ENCODE peak calls at places on chromosome 5, in ten cellular contexts. One of them, this sample, is unnamed.

GRCh38 chr5:151694035-151694485 is 7.3 kb upstream of the SPARC start:
- DNase-seq in HFFc6: no peak
- DNase-seq in WTC11: no peak
- DNase-seq in natural killer cell: no peak
- DNase-seq in AG04450: no peak
- DNase-seq in astrocyte: no peak
- DNase-seq in A549: no peak
- DNase-seq in mucosa of descending colon: no peak
- DNase-seq in type B pancreatic cell: no peak
- DNase-seq in suprapubic skin: no peak
- DNase-seq in this sample: no peak

GRCh38 chr5:67004730-67005350 is 191.8 kb downstream of the CD180 start:
- DNase-seq in natural killer cell: no peak
- DNase-seq in AG04450: no peak
- DNase-seq in HFFc6: no peak
- DNase-seq in astrocyte: no peak
- DNase-seq in A549: no peak
- DNase-seq in suprapubic skin: no peak
- DNase-seq in type B pancreatic cell: no peak
- DNase-seq in WTC11: no peak
- DNase-seq in mucosa of descending colon: no peak
- DNase-seq in this sample: no peak

GRCh38 chr5:14440598-14441401 is 140.8 kb upstream of the OTULINL start:
- DNase-seq in astrocyte: peak
- DNase-seq in HFFc6: peak
- DNase-seq in natural killer cell: no peak
- DNase-seq in mucosa of descending colon: no peak
- DNase-seq in suprapubic skin: no peak
- DNase-seq in AG04450: peak
- DNase-seq in WTC11: no peak
- DNase-seq in type B pancreatic cell: no peak
- DNase-seq in A549: no peak
- DNase-seq in this sample: peak

GRCh38 chr5:997001-997474 is 11.6 kb upstream of the NKD2 start:
- DNase-seq in mucosa of descending colon: peak
- DNase-seq in natural killer cell: no peak
- DNase-seq in type B pancreatic cell: peak
- DNase-seq in AG04450: no peak
- DNase-seq in A549: peak
- DNase-seq in HFFc6: no peak
- DNase-seq in astrocyte: no peak
- DNase-seq in suprapubic skin: peak
- DNase-seq in WTC11: peak
- DNase-seq in this sample: no peak

GRCh38 chr5:129858126-129858675 is 46.1 kb upstream of the CHSY3 start:
- DNase-seq in natural killer cell: no peak
- DNase-seq in A549: no peak
- DNase-seq in suprapubic skin: no peak
- DNase-seq in AG04450: no peak
- DNase-seq in mucosa of descending colon: no peak
- DNase-seq in HFFc6: no peak
- DNase-seq in astrocyte: no peak
- DNase-seq in WTC11: no peak
- DNase-seq in type B pancreatic cell: no peak
- DNase-seq in this sample: no peak

GRCh38 chr5:68288756-68289134 is 73.2 kb downstream of the PIK3R1 start:
- DNase-seq in AG04450: no peak
- DNase-seq in A549: no peak
- DNase-seq in astrocyte: peak
- DNase-seq in WTC11: peak
- DNase-seq in natural killer cell: no peak
- DNase-seq in HFFc6: no peak
- DNase-seq in mucosa of descending colon: peak
- DNase-seq in type B pancreatic cell: no peak
- DNase-seq in suprapubic skin: no peak
- DNase-seq in this sample: no peak

GRCh38 chr5:149464796-149465489 is 85.9 kb upstream of the IL17B start:
- DNase-seq in A549: no peak
- DNase-seq in type B pancreatic cell: no peak
- DNase-seq in mucosa of descending colon: peak
- DNase-seq in AG04450: no peak
- DNase-seq in suprapubic skin: no peak
- DNase-seq in HFFc6: peak
- DNase-seq in natural killer cell: no peak
- DNase-seq in astrocyte: peak
- DNase-seq in WTC11: no peak
- DNase-seq in this sample: no peak

GRCh38 chr5:132315529-132316067 is 21.4 kb downstream of the SLC22A4 start:
- DNase-seq in natural killer cell: no peak
- DNase-seq in AG04450: no peak
- DNase-seq in mucosa of descending colon: no peak
- DNase-seq in astrocyte: no peak
- DNase-seq in A549: no peak
- DNase-seq in suprapubic skin: no peak
- DNase-seq in HFFc6: no peak
- DNase-seq in type B pancreatic cell: no peak
- DNase-seq in WTC11: no peak
- DNase-seq in this sample: no peak

GRCh38 chr5:305459-305858 is 16.1 kb upstream of the AHRR start:
- DNase-seq in A549: no peak
- DNase-seq in astrocyte: no peak
- DNase-seq in type B pancreatic cell: no peak
- DNase-seq in mucosa of descending colon: no peak
- DNase-seq in WTC11: no peak
- DNase-seq in AG04450: no peak
- DNase-seq in suprapubic skin: peak
- DNase-seq in HFFc6: no peak
- DNase-seq in natural killer cell: no peak
- DNase-seq in this sample: no peak

GRCh38 chr5:171980729-171981128 is 25.7 kb downstream of the FBXW11 start:
- DNase-seq in WTC11: no peak
- DNase-seq in type B pancreatic cell: no peak
- DNase-seq in A549: no peak
- DNase-seq in suprapubic skin: no peak
- DNase-seq in HFFc6: no peak
- DNase-seq in mucosa of descending colon: no peak
- DNase-seq in AG04450: no peak
- DNase-seq in astrocyte: no peak
- DNase-seq in natural killer cell: no peak
- DNase-seq in this sample: no peak

GRCh38 chr5:163473613-163474243 is 13.3 kb downstream of the HMMR start:
- DNase-seq in suprapubic skin: no peak
- DNase-seq in A549: peak
- DNase-seq in AG04450: no peak
- DNase-seq in astrocyte: peak
- DNase-seq in natural killer cell: no peak
- DNase-seq in WTC11: no peak
- DNase-seq in type B pancreatic cell: no peak
- DNase-seq in mucosa of descending colon: no peak
- DNase-seq in HFFc6: no peak
- DNase-seq in this sample: no peak

GRCh38 chr5:80318212-80318611 is 1.6 kb upstream of the SPZ1 start:
- DNase-seq in AG04450: no peak
- DNase-seq in WTC11: no peak
- DNase-seq in suprapubic skin: no peak
- DNase-seq in mucosa of descending colon: no peak
- DNase-seq in HFFc6: peak
- DNase-seq in A549: no peak
- DNase-seq in type B pancreatic cell: no peak
- DNase-seq in astrocyte: peak
- DNase-seq in natural killer cell: no peak
- DNase-seq in this sample: no peak

GRCh38 chr5:173451651-173452050 is 123.4 kb upstream of the STC2 start:
- DNase-seq in AG04450: no peak
- DNase-seq in mucosa of descending colon: no peak
- DNase-seq in astrocyte: no peak
- DNase-seq in HFFc6: no peak
- DNase-seq in A549: no peak
- DNase-seq in suprapubic skin: no peak
- DNase-seq in WTC11: no peak
- DNase-seq in type B pancreatic cell: no peak
- DNase-seq in natural killer cell: no peak
- DNase-seq in this sample: no peak

GRCh38 chr5:149174847-149175234 is 33.5 kb downstream of the ABLIM3 start:
- DNase-seq in A549: no peak
- DNase-seq in WTC11: no peak
- DNase-seq in mucosa of descending colon: no peak
- DNase-seq in astrocyte: no peak
- DNase-seq in natural killer cell: no peak
- DNase-seq in type B pancreatic cell: no peak
- DNase-seq in AG04450: no peak
- DNase-seq in suprapubic skin: no peak
- DNase-seq in HFFc6: peak
- DNase-seq in this sample: no peak

GRCh38 chr5:135729582-135729879 is 104.9 kb upstream of the SLC25A48 start:
- DNase-seq in mucosa of descending colon: no peak
- DNase-seq in HFFc6: no peak
- DNase-seq in suprapubic skin: no peak
- DNase-seq in WTC11: no peak
- DNase-seq in natural killer cell: no peak
- DNase-seq in A549: no peak
- DNase-seq in AG04450: no peak
- DNase-seq in type B pancreatic cell: no peak
- DNase-seq in astrocyte: no peak
- DNase-seq in this sample: no peak
- TF ChIP-seq CTCF in mucosa of descending colon: no peak
- TF ChIP-seq CTCF in HFFc6: peak
- TF ChIP-seq CTCF in suprapubic skin: peak
- TF ChIP-seq CTCF in WTC11: no peak
- TF ChIP-seq CTCF in natural killer cell: no peak
- TF ChIP-seq CTCF in A549: peak
- TF ChIP-seq CTCF in AG04450: peak
- TF ChIP-seq CTCF in type B pancreatic cell: peak
- TF ChIP-seq CTCF in astrocyte: peak
- TF ChIP-seq CTCF in this sample: peak

GRCh38 chr5:134935711-134936602 is 31.0 kb downstream of the PCBD2 start:
- DNase-seq in A549: no peak
- DNase-seq in astrocyte: no peak
- DNase-seq in AG04450: no peak
- DNase-seq in suprapubic skin: no peak
- DNase-seq in WTC11: no peak
- DNase-seq in HFFc6: no peak
- DNase-seq in natural killer cell: no peak
- DNase-seq in type B pancreatic cell: no peak
- DNase-seq in mucosa of descending colon: no peak
- DNase-seq in this sample: no peak

GRCh38 chr5:134937547-134937946 is 30.2 kb upstream of the CATSPER3 start:
- DNase-seq in HFFc6: no peak
- DNase-seq in mucosa of descending colon: no peak
- DNase-seq in type B pancreatic cell: no peak
- DNase-seq in suprapubic skin: no peak
- DNase-seq in natural killer cell: no peak
- DNase-seq in A549: no peak
- DNase-seq in WTC11: no peak
- DNase-seq in astrocyte: no peak
- DNase-seq in AG04450: no peak
- DNase-seq in this sample: no peak

GRCh38 chr5:134932508-134932907 is 27.6 kb downstream of the PCBD2 start:
- DNase-seq in AG04450: no peak
- DNase-seq in natural killer cell: no peak
- DNase-seq in type B pancreatic cell: no peak
- DNase-seq in astrocyte: no peak
- DNase-seq in WTC11: no peak
- DNase-seq in suprapubic skin: no peak
- DNase-seq in HFFc6: no peak
- DNase-seq in A549: no peak
- DNase-seq in mucosa of descending colon: no peak
- DNase-seq in this sample: no peak

GRCh38 chr5:134938020-134938419 is 29.7 kb upstream of the CATSPER3 start:
- DNase-seq in mucosa of descending colon: no peak
- DNase-seq in natural killer cell: no peak
- DNase-seq in astrocyte: no peak
- DNase-seq in type B pancreatic cell: no peak
- DNase-seq in A549: no peak
- DNase-seq in suprapubic skin: no peak
- DNase-seq in AG04450: no peak
- DNase-seq in HFFc6: no peak
- DNase-seq in WTC11: no peak
- DNase-seq in this sample: no peak

GRCh38 chr5:134934202-134934601 is 29.3 kb downstream of the PCBD2 start:
- DNase-seq in astrocyte: no peak
- DNase-seq in mucosa of descending colon: no peak
- DNase-seq in HFFc6: no peak
- DNase-seq in type B pancreatic cell: no peak
- DNase-seq in AG04450: no peak
- DNase-seq in A549: no peak
- DNase-seq in WTC11: no peak
- DNase-seq in suprapubic skin: no peak
- DNase-seq in natural killer cell: no peak
- DNase-seq in this sample: no peak
- TF ChIP-seq CTCF in astrocyte: no peak
- TF ChIP-seq CTCF in mucosa of descending colon: no peak
- TF ChIP-seq CTCF in HFFc6: no peak
- TF ChIP-seq CTCF in type B pancreatic cell: no peak
- TF ChIP-seq CTCF in AG04450: no peak
- TF ChIP-seq CTCF in A549: no peak
- TF ChIP-seq CTCF in WTC11: no peak
- TF ChIP-seq CTCF in suprapubic skin: no peak
- TF ChIP-seq CTCF in natural killer cell: no peak
- TF ChIP-seq CTCF in this sample: no peak

GRCh38 chr5:12675956-12676355 is 771.7 kb upstream of the CTNND2 start:
- DNase-seq in suprapubic skin: no peak
- DNase-seq in WTC11: no peak
- DNase-seq in natural killer cell: no peak
- DNase-seq in HFFc6: no peak
- DNase-seq in mucosa of descending colon: no peak
- DNase-seq in AG04450: no peak
- DNase-seq in type B pancreatic cell: no peak
- DNase-seq in astrocyte: no peak
- DNase-seq in A549: no peak
- DNase-seq in this sample: no peak
- TF ChIP-seq CTCF in suprapubic skin: no peak
- TF ChIP-seq CTCF in WTC11: no peak
- TF ChIP-seq CTCF in natural killer cell: no peak
- TF ChIP-seq CTCF in HFFc6: no peak
- TF ChIP-seq CTCF in mucosa of descending colon: no peak
- TF ChIP-seq CTCF in AG04450: no peak
- TF ChIP-seq CTCF in type B pancreatic cell: no peak
- TF ChIP-seq CTCF in astrocyte: no peak
- TF ChIP-seq CTCF in A549: no peak
- TF ChIP-seq CTCF in this sample: no peak

DNA sequence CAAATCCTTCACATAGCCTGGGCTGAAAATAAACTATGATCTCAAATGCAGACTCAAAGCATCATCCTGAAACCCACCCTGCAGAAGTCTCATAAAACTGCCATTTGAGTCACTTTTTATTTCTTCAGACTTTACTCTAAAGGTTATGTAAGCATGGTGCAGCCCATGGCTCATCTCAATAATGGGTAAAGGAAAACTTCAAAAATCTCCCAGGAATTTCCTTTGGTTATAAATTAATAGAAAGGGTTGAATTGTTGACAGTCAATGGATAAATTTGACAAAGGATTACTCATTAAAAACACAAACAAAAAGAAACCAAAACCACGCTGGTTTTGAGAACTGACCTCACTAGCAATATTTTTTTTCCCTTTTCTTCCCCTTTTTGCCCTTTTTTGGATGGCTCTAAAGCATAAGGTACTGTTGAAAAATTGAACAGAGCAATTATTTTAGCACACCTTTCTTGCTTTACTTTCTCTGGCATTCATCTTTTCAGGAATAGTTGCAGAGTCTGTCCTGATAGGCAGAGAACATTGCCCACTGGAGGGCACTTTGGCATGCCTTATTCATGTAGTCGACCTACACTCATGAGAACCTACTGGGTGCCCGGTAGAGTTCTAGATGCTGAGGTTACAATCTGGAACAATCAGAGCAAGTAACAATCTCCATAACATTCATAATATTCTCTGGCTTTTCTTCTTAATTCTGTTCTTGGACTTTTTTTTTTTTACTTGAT is 191.4 kb downstream of the TMEM167A start:
- DNase-seq in astrocyte: peak
- DNase-seq in natural killer cell: no peak
- DNase-seq in HFFc6: no peak
- DNase-seq in A549: peak
- DNase-seq in WTC11: no peak
- DNase-seq in type B pancreatic cell: no peak
- DNase-seq in mucosa of descending colon: no peak
- DNase-seq in AG04450: no peak
- DNase-seq in suprapubic skin: no peak
- DNase-seq in this sample: no peak
- TF ChIP-seq CTCF in astrocyte: no peak
- TF ChIP-seq CTCF in natural killer cell: no peak
- TF ChIP-seq CTCF in HFFc6: no peak
- TF ChIP-seq CTCF in A549: peak
- TF ChIP-seq CTCF in WTC11: no peak
- TF ChIP-seq CTCF in type B pancreatic cell: no peak
- TF ChIP-seq CTCF in mucosa of descending colon: no peak
- TF ChIP-seq CTCF in AG04450: no peak
- TF ChIP-seq CTCF in suprapubic skin: no peak
- TF ChIP-seq CTCF in this sample: no peak